ENCODE peak calls at places on chromosomes 11 and 22, in ten cellular contexts. F is left lobe of liver; V is kidney epithelial cell; P is nephron progenitor cell; W is HT-29; L is caudate nucleus; D is Kasumi-1; N is stomach; K is renal cortical epithelial cell; U is stimulated activated CD4-positive, alpha-beta T cell treated with anti-CD3 and anti-CD28 coated beads, Interleukin-4, amount 100 ng/mL, for 24 hours. R is an unnamed sample.

GRCh38 chr11:34570584-34570983 is 50.3 kb upstream of the EHF start:
- DNase-seq in V (peak; percentile 45), W (peak; percentile 36), D (no peak), L (no peak), U (no peak), K (peak; percentile 41), F (no peak), P (no peak), N (peak; percentile 51), R (no peak)

GRCh38 chr22:46303347-46303965 is 6.8 kb downstream of the GTSE1 start:
- DNase-seq in K (peak; percentile 62), P (no peak), N (no peak), D (no peak), L (no peak), V (peak; percentile 14), U (no peak), F (no peak), W (no peak), R (no peak)

GRCh38 chr22:25970348-25970995 is 198.8 kb upstream of the SEZ6L start:
- DNase-seq in P (no peak), D (no peak), V (no peak), L (no peak), F (no peak), W (no peak), K (no peak), U (no peak), N (no peak), R (no peak)

GRCh38 chr22:34055525-34056200 is 135.4 kb upstream of the LARGE1 start:
- DNase-seq in P (peak; percentile 44), L (no peak), U (no peak), K (no peak), W (peak; percentile 64), N (peak; percentile 28), D (no peak), F (no peak), V (no peak), R (peak; percentile 14)

GRCh38 chr11:123548774-123549173 is 105.7 kb downstream of the SCN3B start:
- DNase-seq in V (no peak), U (no peak), W (no peak), K (no peak), F (no peak), D (no peak), P (no peak), L (no peak), N (no peak), R (no peak)

GRCh38 chr22:39454385-39454871 is 2.4 kb upstream of the MGAT3 start:
- DNase-seq in V (no peak), D (no peak), L (no peak), W (no peak), P (no peak), F (no peak), U (no peak), K (peak; percentile 37), N (peak; percentile 68), R (peak; percentile 58)

GRCh38 chr11:84655729-84656128 is 971.4 kb downstream of the DLG2 start:
- DNase-seq in K (no peak), L (no peak), D (no peak), N (no peak), V (no peak), U (no peak), W (no peak), P (no peak), F (no peak), R (no peak)

GRCh38 chr11:44623716-44624491 is 58.4 kb downstream of the CD82 start:
- DNase-seq in D (no peak), U (no peak), W (no peak), N (peak; percentile 24), F (peak; percentile 44), L (no peak), K (no peak), P (no peak), V (no peak), R (peak; percentile 10)

GRCh38 chr11:83895516-83895915 is 609.3 kb upstream of the CCDC90B start:
- DNase-seq in U (no peak), L (no peak), K (peak; percentile 45), P (no peak), D (no peak), V (no peak), N (no peak), W (no peak), F (no peak), R (no peak)

GRCh38 chr11:27995082-27995481 is 112.9 kb downstream of the KIF18A start:
- DNase-seq in D (no peak), V (no peak), K (no peak), F (no peak), L (no peak), U (no peak), N (no peak), W (no peak), P (no peak), R (no peak)

GRCh38 chr22:45170001-45170466 is 6.3 kb downstream of the NUP50 start:
- DNase-seq in W (no peak), N (no peak), P (no peak), L (no peak), U (peak; percentile 33), K (no peak), D (no peak), V (no peak), F (no peak), R (peak; percentile 81)

GRCh38 chr11:87038235-87038960 is 664 bp downstream of the TMEM135 start:
- DNase-seq in F (no peak), D (peak; percentile 34), K (peak; percentile 9), P (no peak), U (no peak), L (no peak), N (no peak), V (no peak), W (no peak), R (no peak)

GRCh38 chr11:12017243-12017678 is 8.8 kb upstream of the DKK3 start:
- DNase-seq in W (no peak), N (no peak), D (no peak), V (no peak), P (no peak), K (no peak), F (no peak), U (no peak), L (no peak), R (no peak)

GRCh38 chr22:38696606-38697005 is 4.1 kb downstream of the JOSD1 start:
- DNase-seq in K (peak; percentile 87), F (no peak), U (peak; percentile 66), V (peak; percentile 77), D (peak; percentile 29), W (peak; percentile 61), L (no peak), P (no peak), N (no peak), R (no peak)

GRCh38 chr11:2445948-2446551 is 1.2 kb downstream of the KCNQ1 start:
- DNase-seq in L (no peak), V (no peak), N (peak; percentile 87), U (no peak), F (no peak), P (no peak), W (peak; percentile 43), D (no peak), K (no peak), R (no peak)

GRCh38 chr11:12075822-12076821 is 34.3 kb upstream of the MICAL2 start:
- DNase-seq in V (peak; percentile 99), N (no peak), D (no peak), F (no peak), U (no peak), K (peak; percentile 98), P (no peak), L (no peak), W (no peak), R (no peak)

GRCh38 chr11:134598368-134598767 is 186.3 kb upstream of the B3GAT1 start:
- DNase-seq in N (no peak), U (no peak), W (no peak), K (no peak), V (no peak), P (no peak), F (peak; percentile 14), D (no peak), L (no peak), R (no peak)

GRCh38 chr11:93432247-93432646 is 101.7 kb downstream of the DEUP1 start:
- DNase-seq in K (no peak), F (no peak), U (no peak), W (no peak), D (no peak), N (no peak), V (no peak), P (no peak), L (no peak), R (no peak)

GRCh38 chr22:27242917-27243589 is 558.5 kb downstream of the MN1 start:
- DNase-seq in P (no peak), U (no peak), V (no peak), W (no peak), N (peak; percentile 38), D (no peak), L (no peak), F (no peak), K (no peak), R (no peak)

GRCh38 chr22:22888509-22889353 is 1.1 kb downstream of the IGLL5 start:
- DNase-seq in V (no peak), P (no peak), K (no peak), U (no peak), W (no peak), L (no peak), N (no peak), D (no peak), F (peak; percentile 29), R (no peak)

GRCh38 chr22:43118953-43119458 is 8.5 kb downstream of the BIK start:
- DNase-seq in F (no peak), P (no peak), W (no peak), D (no peak), N (no peak), V (no peak), L (no peak), U (no peak), K (no peak), R (no peak)

GRCh38 chr11:64859542-64860414 is 15.3 kb upstream of the CDC42BPG start:
- DNase-seq in L (no peak), F (no peak), V (no peak), P (no peak), D (peak; percentile 93), W (no peak), U (peak; percentile 72), K (no peak), N (no peak), R (no peak)

GRCh38 chr11:129785383-129786111 is 30.1 kb upstream of the TMEM45B start:
- DNase-seq in L (no peak), F (no peak), W (peak; percentile 79), P (no peak), V (no peak), D (peak; percentile 57), K (peak; percentile 23), N (no peak), U (peak; percentile 8), R (no peak)

GRCh38 chr11:44962464-44962863 is 11.8 kb upstream of the TP53I11 start:
- DNase-seq in K (no peak), F (no peak), P (no peak), W (no peak), V (no peak), N (no peak), U (no peak), D (no peak), L (no peak), R (no peak)

GRCh38 chr22:22092974-22093373 is 110.4 kb upstream of the TOP3B start:
- DNase-seq in N (no peak), F (no peak), V (no peak), D (no peak), K (no peak), L (no peak), W (no peak), P (no peak), U (no peak), R (no peak)

R was measured in testis.